ENCODE peak calls at places on chromosomes 6 and 20, in five cellular contexts. Z is thyroid gland; N is H7; B is IMR-90; Y is effector memory CD4-positive, alpha-beta T cell. P is an unnamed sample.

GRCh38 chr6:161261325-161261724 is 12.5 kb downstream of the AGPAT4 start:
- DNase-seq in Z (no peak), N (no peak), B (peak; percentile 61), Y (no peak), P (no peak)

GRCh38 chr6:160221423-160221822 is 37.2 kb downstream of the SLC22A2 start:
- DNase-seq in Z (no peak), N (no peak), B (no peak), Y (no peak), P (peak; percentile 81)

GRCh38 chr6:140854363-140854762 is 1278.4 kb upstream of the GJE1 start:
- DNase-seq in Z (no peak), N (no peak), B (no peak), Y (no peak), P (no peak)

GRCh38 chr6:6556738-6557503 is 31.6 kb upstream of the LY86 start:
- DNase-seq in Z (peak; percentile 65), N (peak; percentile 72), B (peak; percentile 5), Y (no peak), P (peak; percentile 32)

GRCh38 chr6:20906938-20907337 is 372.7 kb downstream of the CDKAL1 start:
- DNase-seq in Z (no peak), N (no peak), B (peak; percentile 87), Y (no peak), P (peak; percentile 94)

GRCh38 chr6:16505711-16506362 is 255.4 kb downstream of the ATXN1 start:
- DNase-seq in Z (peak; percentile 19), N (no peak), B (peak; percentile 78), Y (no peak), P (no peak)

GRCh38 chr6:155141512-155141911 is 122.3 kb upstream of the CLDN20 start:
- DNase-seq in Z (no peak), N (no peak), B (no peak), Y (no peak), P (no peak)

GRCh38 chr20:15179426-15180190 is 842.2 kb upstream of the FLRT3 start:
- DNase-seq in Z (no peak), N (no peak), B (no peak), Y (no peak), P (no peak)

GRCh38 chr6:24899647-24900325 is 36.0 kb downstream of the RIPOR2 start:
- DNase-seq in Z (no peak), N (no peak), B (no peak), Y (no peak), P (no peak)

GRCh38 chr6:132084811-132085509 is 133.8 kb upstream of the CCN2 start:
- DNase-seq in Z (no peak), N (no peak), B (peak; percentile 99), Y (no peak), P (peak; percentile 71)

GRCh38 chr6:34964564-34964963 is 75.5 kb downstream of the ANKS1A start:
- DNase-seq in Z (no peak), N (no peak), B (no peak), Y (no peak), P (no peak)

GRCh38 chr6:151370509-151371078 is 20.8 kb downstream of the ZBTB2 start:
- DNase-seq in Z (no peak), N (no peak), B (peak; percentile 48), Y (no peak), P (peak; percentile 15)

GRCh38 chr6:157314705-157315321 is 8.5 kb downstream of the TMEM242 start:
- DNase-seq in Z (no peak), N (peak; percentile 74), B (peak; percentile 85), Y (no peak), P (peak; percentile 74)

GRCh38 chr6:30768634-30769087 is 24.3 kb upstream of the IER3 start:
- DNase-seq in Z (no peak), N (no peak), B (no peak), Y (no peak), P (no peak)

GRCh38 chr6:135094403-135094821 is 39.8 kb upstream of the HBS1L start:
- DNase-seq in Z (no peak), N (no peak), B (peak; percentile 14), Y (peak; percentile 6), P (peak; percentile 73)

GRCh38 chr6:49556429-49556837 is 6.0 kb downstream of the C6orf141 start:
- DNase-seq in Z (no peak), N (peak; percentile 36), B (peak; percentile 9), Y (no peak), P (peak; percentile 99)

GRCh38 chr20:49045440-49046086 is 549 bp upstream of the CSE1L start:
- DNase-seq in Z (peak; percentile 28), N (peak; percentile 28), B (peak; percentile 6), Y (no peak), P (no peak)

GRCh38 chr6:168791916-168792315 is 350.9 kb downstream of the SMOC2 start:
- DNase-seq in Z (no peak), N (no peak), B (no peak), Y (no peak), P (no peak)

GRCh38 chr20:21361266-21361665 is 36.1 kb downstream of the NKX2-4 start:
- DNase-seq in Z (no peak), N (no peak), B (peak; percentile 80), Y (no peak), P (peak; percentile 84)

GRCh38 chr6:13924146-13924948 is 405 bp upstream of the RNF182 start:
- DNase-seq in Z (peak; percentile 37), N (peak; percentile 92), B (peak; percentile 36), Y (peak; percentile 6), P (no peak)

GRCh38 chr20:10110151-10110550 is 75.4 kb downstream of the ANKEF1 start:
- DNase-seq in Z (no peak), N (no peak), B (peak; percentile 30), Y (no peak), P (peak; percentile 88)

GRCh38 chr6:104958720-104959452 is 2.0 kb downstream of the LIN28B start:
- DNase-seq in Z (no peak), N (no peak), B (no peak), Y (no peak), P (no peak)

GRCh38 chr20:37335642-37336368 is 10.1 kb upstream of the SRC start:
- DNase-seq in Z (no peak), N (no peak), B (peak; percentile 34), Y (no peak), P (peak; percentile 35)

GRCh38 chr6:11791354-11792107 is 12.9 kb upstream of the ADTRP start:
- DNase-seq in Z (no peak), N (no peak), B (peak; percentile 55), Y (no peak), P (peak; percentile 64)

GRCh38 chr6:136736281-136736960 is 55.9 kb downstream of the MAP3K5 start:
- DNase-seq in Z (no peak), N (no peak), B (no peak), Y (no peak), P (no peak)

GRCh38 chr20:9359561-9360308 is 154.7 kb upstream of the LAMP5 start:
- DNase-seq in Z (peak; percentile 63), N (peak; percentile 20), B (peak; percentile 70), Y (no peak), P (peak; percentile 56)

GRCh38 chr20:33281550-33282146 is 1.4 kb upstream of the BPIFB1 start:
- DNase-seq in Z (peak; percentile 34), N (no peak), B (no peak), Y (no peak), P (no peak)

GRCh38 chr20:33280000-33280680 is 2.9 kb upstream of the BPIFB1 start:
- DNase-seq in Z (peak; percentile 14), N (no peak), B (no peak), Y (no peak), P (no peak)

GRCh38 chr20:33282991-33283555 is at the start of gene BPIFB1:
- DNase-seq in Z (no peak), N (peak; percentile 44), B (no peak), Y (no peak), P (no peak)

GRCh38 chr20:33280775-33281174 is 2.2 kb upstream of the BPIFB1 start:
- DNase-seq in Z (peak; percentile 74), N (no peak), B (no peak), Y (no peak), P (no peak)

DNA sequence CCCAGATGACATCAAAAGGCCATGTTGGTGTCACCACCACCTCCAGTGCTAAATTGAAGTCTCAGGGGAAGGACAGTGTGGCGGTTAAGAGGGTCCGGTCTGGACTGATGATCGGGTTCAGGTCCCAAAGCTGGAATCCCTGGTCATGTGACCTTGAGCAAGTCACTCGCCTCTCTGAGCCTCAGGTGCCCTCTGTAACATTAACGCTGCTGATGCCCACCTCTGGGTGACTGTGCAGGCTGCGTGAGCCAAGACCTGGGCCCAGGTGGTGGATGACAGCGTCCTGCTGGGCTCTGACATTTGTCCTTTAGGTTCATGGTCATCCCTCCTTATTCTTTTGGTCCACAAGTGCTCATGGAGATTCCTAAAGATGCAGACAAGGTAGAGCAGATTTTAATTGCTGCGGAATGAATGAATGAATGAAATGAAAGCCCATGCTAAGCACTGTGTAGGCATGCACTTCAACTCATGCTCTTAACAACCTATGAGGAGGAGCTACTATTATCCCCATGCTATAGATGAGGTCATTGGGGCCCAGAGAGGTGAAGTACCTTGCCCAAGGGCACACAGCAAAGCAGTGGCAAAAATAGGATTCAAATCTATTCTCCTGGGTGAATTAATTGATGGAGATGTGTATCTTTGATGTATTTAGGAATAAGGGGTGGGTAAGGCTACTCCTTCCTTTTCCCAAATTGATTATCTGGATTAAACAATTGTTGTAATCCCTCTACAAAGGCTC is 649 bp upstream of the BPIFB1 start:
- DNase-seq in Z (no peak), N (no peak), B (no peak), Y (no peak), P (no peak)
- H3K36me3 ChIP-seq in Z (no peaks in the 10 kb centered on the region), N (no peaks in the 10 kb centered on the region), B (no peaks in the 10 kb centered on the region), Y (no peaks in the 10 kb centered on the region), P (no peaks in the 10 kb centered on the region)

DNA sequence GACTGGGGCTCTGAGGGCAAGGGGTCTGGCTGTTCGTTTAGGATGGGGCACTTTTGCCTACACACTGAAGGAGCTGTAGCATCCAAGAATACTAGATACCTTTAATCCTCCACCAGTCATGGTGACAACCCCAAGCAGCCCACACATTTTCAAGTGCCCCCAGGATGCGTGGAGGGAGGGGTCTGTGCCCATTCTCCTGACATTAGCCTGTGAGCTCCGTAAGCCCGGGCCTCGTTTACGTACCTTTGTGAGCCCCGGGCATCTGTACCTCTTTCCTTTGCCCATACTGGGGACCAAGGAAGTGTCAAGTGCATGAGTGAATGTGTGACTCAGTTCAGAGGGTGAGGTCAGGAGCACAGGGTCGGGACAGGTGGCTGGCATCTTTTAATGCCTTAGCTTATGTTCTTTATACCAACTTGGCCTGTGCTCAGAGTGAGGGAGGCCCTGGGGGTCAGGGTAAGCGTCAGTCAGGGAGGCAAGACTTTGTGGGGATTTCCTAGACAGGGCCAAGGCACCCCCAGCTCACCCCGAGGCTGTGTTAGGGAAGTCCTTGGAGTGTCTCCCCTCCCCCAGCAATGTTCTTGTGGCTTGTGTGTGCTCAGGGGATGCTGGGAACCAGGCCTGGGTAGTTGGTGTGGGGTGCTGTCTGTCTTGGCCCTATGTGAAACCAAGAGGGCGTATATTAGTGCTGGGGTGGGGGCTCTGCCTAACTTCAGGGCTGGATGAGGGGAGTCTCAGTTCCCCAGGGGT is 12.9 kb downstream of the VEGFA start:
- DNase-seq in Z (no peak), N (no peak), B (no peak), Y (no peak), P (no peak)
- H3K36me3 ChIP-seq in Z (peaks cover 80% of the 10 kb centered on the region), N (peaks cover 46% of the 10 kb centered on the region), B (peaks cover 81% of the 10 kb centered on the region), Y (no peaks in the 10 kb centered on the region), P (peaks cover 64% of the 10 kb centered on the region)

GRCh38 chr6:75176076-75176582 is 29.7 kb downstream of the COL12A1 start:
- DNase-seq in Z (no peak), N (no peak), B (no peak), Y (no peak), P (no peak)
- H3K36me3 ChIP-seq in Z (no peaks in the 10 kb centered on the region), N (no peaks in the 10 kb centered on the region), B (peaks cover 40% of the 10 kb centered on the region), Y (no peaks in the 10 kb centered on the region), P (no peaks in the 10 kb centered on the region)

DNA sequence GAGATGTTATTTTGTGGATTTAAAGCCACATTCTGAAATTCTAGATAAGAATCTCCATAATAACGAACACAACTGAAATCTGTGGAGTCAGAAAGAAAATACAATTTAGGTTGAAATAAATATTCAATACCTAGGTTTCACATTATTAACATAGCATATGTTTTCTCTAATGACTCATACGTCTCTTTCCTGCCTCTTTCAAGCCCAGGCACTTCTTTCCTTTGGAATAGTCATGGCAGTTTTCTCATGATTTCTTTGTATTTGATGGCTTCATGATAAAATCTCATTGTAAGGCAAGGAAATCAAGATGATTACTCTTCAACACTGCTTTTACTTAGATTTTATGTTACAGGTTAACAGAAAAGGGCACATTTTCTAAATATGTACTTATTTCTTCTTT is 803.7 kb downstream of the PHF3 start:
- DNase-seq in Z (no peak), N (no peak), B (no peak), Y (no peak), P (peak; percentile 69)
- H3K36me3 ChIP-seq in Z (no peaks in the 10 kb centered on the region), N (no peaks in the 10 kb centered on the region), B (no peaks in the 10 kb centered on the region), Y (no peaks in the 10 kb centered on the region), P (no peaks in the 10 kb centered on the region)

P was measured in bronchial epithelial cell.